ENCODE peak calls at places on chromosomes 11 and 22, in five cellular contexts. A is astrocyte; M is CD4-positive, CD25-positive, alpha-beta regulatory T cell; L is sigmoid colon; R is heart right ventricle. N is an unnamed sample.
A peak's percentile ranks its signal among the peaks of the same experiment; 100 is the strongest.

GRCh38 chr11:129959687-129960086 is 42.9 kb downstream of the PRDM10 start:
- DNase-seq in A (no peak), M (no peak), L (no peak), R (no peak), N (no peak)

GRCh38 chr11:71241721-71242259 is 10.6 kb downstream of the SHANK2 start:
- DNase-seq in A (no peak), M (no peak), L (peak; percentile 49), R (no peak), N (no peak)

GRCh38 chr11:60859616-60860250 is 4.0 kb upstream of the PTGDR2 start:
- DNase-seq in A (no peak), M (no peak), L (peak; percentile 52), R (no peak), N (no peak)

GRCh38 chr11:6584528-6584927 is 18.9 kb downstream of the RRP8 start:
- DNase-seq in A (no peak), M (no peak), L (no peak), R (no peak), N (no peak)

GRCh38 chr11:15725246-15725645 is 610.5 kb downstream of the INSC start:
- DNase-seq in A (no peak), M (no peak), L (no peak), R (no peak), N (no peak)

GRCh38 chr22:31332886-31333285 is 13.3 kb downstream of the PATZ1 start:
- DNase-seq in A (no peak), M (no peak), L (no peak), R (no peak), N (no peak)

GRCh38 chr11:12832828-12833227 is 158.6 kb downstream of the TEAD1 start:
- DNase-seq in A (no peak), M (no peak), L (no peak), R (no peak), N (no peak)

GRCh38 chr11:125180413-125181305 is 16.1 kb downstream of the PKNOX2 start:
- DNase-seq in A (peak; percentile 79), M (no peak), L (no peak), R (no peak), N (no peak)

GRCh38 chr11:61162092-61162935 is 1.1 kb upstream of the VPS37C start:
- DNase-seq in A (no peak), M (no peak), L (peak; percentile 37), R (no peak), N (no peak)

GRCh38 chr11:60950933-60951610 is 904 bp downstream of the SLC15A3 start:
- DNase-seq in A (no peak), M (no peak), L (no peak), R (peak; percentile 52), N (no peak)

GRCh38 chr11:129695543-129696308 is 119.9 kb upstream of the TMEM45B start:
- DNase-seq in A (peak; percentile 3), M (peak; percentile 22), L (no peak), R (peak; percentile 24), N (peak; percentile 44)

GRCh38 chr11:13713982-13714381 is 45.5 kb downstream of the FAR1 start:
- DNase-seq in A (no peak), M (no peak), L (no peak), R (no peak), N (no peak)

GRCh38 chr11:72013765-72014711 is 15.3 kb downstream of the IL18BP start:
- DNase-seq in A (peak; percentile 29), M (no peak), L (no peak), R (no peak), N (no peak)

GRCh38 chr11:64035581-64035980 is at the start of gene FLRT1:
- DNase-seq in A (no peak), M (no peak), L (no peak), R (no peak), N (no peak)

GRCh38 chr11:73047773-73048371 is 94.2 kb downstream of the FCHSD2 start:
- DNase-seq in A (no peak), M (no peak), L (no peak), R (no peak), N (no peak)

GRCh38 chr11:121625784-121626506 is 173.2 kb upstream of the SORL1-AS1 start:
- DNase-seq in A (no peak), M (no peak), L (no peak), R (peak; percentile 17), N (no peak)

GRCh38 chr22:23401111-23401909 is 178.8 kb downstream of the IGLL1 start:
- DNase-seq in A (peak; percentile 93), M (no peak), L (peak; percentile 56), R (no peak), N (no peak)

GRCh38 chr11:70761094-70761905 is 363.0 kb downstream of the CTTN start:
- DNase-seq in A (no peak), M (no peak), L (no peak), R (no peak), N (no peak)

GRCh38 chr22:44199866-44200265 is 19.1 kb downstream of the PARVG start:
- DNase-seq in A (no peak), M (no peak), L (peak; percentile 56), R (no peak), N (no peak)

GRCh38 chr22:45997077-45997774 is 20.3 kb upstream of the WNT7B start:
- DNase-seq in A (peak; percentile 94), M (no peak), L (peak; percentile 96), R (peak; percentile 95), N (no peak)

GRCh38 chr11:118437736-118438125 is 1.4 kb downstream of the KMT2A start:
- DNase-seq in A (peak; percentile 6), M (peak; percentile 8), L (peak; percentile 67), R (peak; percentile 17), N (no peak)

GRCh38 chr11:9605742-9606141 is 32.3 kb downstream of the WEE1 start:
- DNase-seq in A (no peak), M (no peak), L (no peak), R (no peak), N (no peak)

GRCh38 chr11:8036002-8036802 is 44.8 kb upstream of the TUB start:
- DNase-seq in A (no peak), M (no peak), L (no peak), R (no peak), N (no peak)

GRCh38 chr11:47467372-47467771 is 18.4 kb upstream of the RAPSN start:
- DNase-seq in A (no peak), M (no peak), L (peak; percentile 70), R (no peak), N (no peak)

GRCh38 chr11:47466201-47466600 is 17.3 kb upstream of the RAPSN start:
- DNase-seq in A (no peak), M (no peak), L (no peak), R (no peak), N (no peak)

GRCh38 chr11:47466701-47467250 is 17.8 kb upstream of the RAPSN start:
- DNase-seq in A (peak; percentile 22), M (no peak), L (peak; percentile 82), R (peak; percentile 37), N (no peak)

GRCh38 chr11:47461876-47462275 is 12.9 kb upstream of the RAPSN start:
- DNase-seq in A (no peak), M (no peak), L (no peak), R (no peak), N (no peak)

GRCh38 chr11:47464479-47464878 is 15.5 kb upstream of the RAPSN start:
- DNase-seq in A (peak; percentile 32), M (no peak), L (peak; percentile 8), R (no peak), N (no peak)
- H3K9me3 ChIP-seq in A (no peaks in the 10 kb centered on the region), M (no peaks in the 10 kb centered on the region), L (no peaks in the 10 kb centered on the region), R (no peaks in the 10 kb centered on the region), N (no peaks in the 10 kb centered on the region)

DNA sequence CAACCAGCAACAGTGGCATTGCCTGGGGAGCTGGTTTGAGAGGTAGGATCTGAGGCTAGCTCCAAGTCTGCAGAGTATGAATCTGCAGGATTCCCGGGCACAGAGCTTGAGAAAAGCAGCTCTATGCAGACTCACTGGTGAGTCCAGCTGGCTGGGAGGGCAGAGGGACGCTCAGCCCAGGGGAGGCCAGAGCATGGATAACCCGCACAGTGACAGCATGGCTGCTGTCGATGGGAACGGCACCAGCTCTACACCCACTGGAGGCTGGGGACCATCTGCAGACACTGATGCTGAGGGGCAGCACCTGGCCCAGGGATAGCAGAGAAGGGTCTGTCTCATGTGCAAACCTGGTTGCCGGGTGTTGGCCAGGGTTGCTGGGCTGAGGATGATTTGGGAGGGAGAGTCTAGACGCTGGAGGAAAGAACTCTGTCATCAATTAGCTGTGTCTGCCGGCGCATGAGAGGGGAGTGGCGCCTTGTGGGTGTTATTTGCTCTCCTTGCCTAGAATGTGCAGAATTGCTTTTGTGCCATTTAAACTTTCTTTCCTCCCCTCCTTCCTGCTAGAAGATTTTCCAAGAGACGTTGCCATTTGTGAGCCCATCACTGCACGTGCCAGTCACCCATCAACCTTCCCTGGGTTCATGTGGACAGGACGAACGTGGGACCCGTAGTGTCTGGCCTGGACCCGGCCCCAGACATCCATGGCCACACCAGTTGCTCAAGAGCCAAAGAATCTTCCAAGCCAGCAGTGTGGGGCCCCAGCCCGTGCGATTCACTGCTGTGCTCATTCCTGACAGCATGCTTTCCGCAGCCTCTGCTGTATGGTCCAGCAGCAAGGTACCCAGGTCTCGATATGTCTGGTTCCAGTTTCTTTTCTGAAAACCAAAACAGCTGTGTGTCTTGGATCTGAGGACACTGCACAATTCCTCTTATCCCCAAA is 19.1 kb upstream of the LINC01488 start:
- DNase-seq in A (no peak), M (no peak), L (no peak), R (no peak), N (no peak)
- H3K9me3 ChIP-seq in A (peaks cover 20% of the 10 kb centered on the region), M (peaks cover 5% of the 10 kb centered on the region), L (peaks cover 10% of the 10 kb centered on the region), R (peaks cover 12% of the 10 kb centered on the region), N (peaks cover 3% of the 10 kb centered on the region)

DNA sequence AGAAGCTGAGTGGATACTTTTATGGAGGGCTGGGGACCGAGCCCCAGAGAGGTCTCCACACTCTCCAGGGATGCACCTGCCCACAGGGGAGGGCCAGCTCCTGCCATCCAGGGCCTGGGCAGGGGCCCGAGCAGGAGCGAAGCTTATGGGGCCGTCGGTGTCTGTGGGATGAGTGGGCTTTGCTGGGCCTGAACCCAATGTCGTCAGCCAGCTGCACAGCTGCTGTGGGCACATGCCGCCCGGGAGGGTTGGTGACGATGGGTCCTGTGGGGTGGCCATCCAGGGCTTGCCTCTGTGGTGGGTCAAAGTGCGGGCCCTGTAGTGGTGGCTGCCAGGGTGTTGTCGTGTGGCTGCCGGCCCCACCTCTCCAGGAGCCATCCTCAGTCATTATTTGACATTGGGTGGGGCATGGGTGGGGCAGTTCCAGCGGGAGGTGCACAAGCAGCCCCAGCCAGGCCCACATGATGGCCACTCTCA is 447.1 kb downstream of the TBC1D22A start:
- DNase-seq in A (no peak), M (no peak), L (peak; percentile 51), R (no peak), N (no peak)
- H3K9me3 ChIP-seq in A (peaks cover 3% of the 10 kb centered on the region), M (no peaks in the 10 kb centered on the region), L (no peaks in the 10 kb centered on the region), R (no peaks in the 10 kb centered on the region), N (no peaks in the 10 kb centered on the region)

GRCh38 chr22:48561676-48562075 is 1266.0 kb downstream of the BRD1 start:
- DNase-seq in A (no peak), M (no peak), L (no peak), R (no peak), N (no peak)
- H3K9me3 ChIP-seq in A (peaks cover 6% of the 10 kb centered on the region), M (no peaks in the 10 kb centered on the region), L (no peaks in the 10 kb centered on the region), R (no peaks in the 10 kb centered on the region), N (no peaks in the 10 kb centered on the region)

DNA sequence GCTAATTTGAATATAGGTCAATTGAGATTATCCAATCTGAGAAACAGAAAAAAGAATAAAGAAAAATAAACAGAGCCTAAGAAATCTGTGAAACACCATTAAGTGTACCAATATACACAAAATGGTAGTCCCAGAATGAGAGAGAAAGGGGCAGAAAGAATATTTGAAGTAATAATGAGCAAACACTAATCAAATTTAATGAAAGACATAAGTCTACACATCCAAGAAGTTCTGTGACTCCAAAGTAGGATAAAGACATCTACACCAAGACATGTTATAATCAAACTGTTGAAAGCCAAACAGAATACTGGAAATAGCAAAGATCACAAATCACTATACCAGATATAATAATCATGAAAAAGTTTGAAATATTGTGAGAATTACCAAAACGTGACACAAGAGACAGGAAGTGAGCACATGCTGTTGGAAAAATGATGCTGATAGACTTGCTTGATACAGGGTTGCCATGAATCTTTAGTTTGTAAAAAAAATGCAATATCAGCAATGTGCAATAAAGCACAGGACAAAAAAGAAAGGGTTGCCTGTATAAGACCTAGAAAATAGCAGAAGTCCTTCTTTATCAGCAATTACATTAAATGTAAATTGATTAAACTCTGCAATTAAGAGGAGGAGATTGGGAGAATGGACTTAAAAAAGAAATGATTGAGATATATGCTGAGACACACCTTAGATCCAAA is 75.8 kb downstream of the RNF169 start:
- DNase-seq in A (no peak), M (no peak), L (no peak), R (no peak), N (no peak)
- H3K9me3 ChIP-seq in A (peaks cover 6% of the 10 kb centered on the region), M (peaks cover 36% of the 10 kb centered on the region), L (peaks cover 2% of the 10 kb centered on the region), R (peaks cover 17% of the 10 kb centered on the region), N (peaks cover 4% of the 10 kb centered on the region)